ENCODE peak calls at places on chromosomes 16 and 17, in five cellular contexts. G is heart left ventricle, X is transverse colon, C is uterus, T is stomach. B is an unnamed sample. For H3K36me3, the result is how much of the 10 kb centered on the place peaks cover.

GRCh38 chr17:43832168-43832975 is 574 bp downstream of the MPP3 start:
- DNase-seq in X (peak), T (peak), C (peak), G (peak), B (peak)

GRCh38 chr17:42121066-42121769 is at the start of gene KAT2A:
- DNase-seq in C (peak), T (peak), X (peak), G (peak), B (peak)

GRCh38 chr16:58678269-58678668 is 6.3 kb downstream of the SLC38A7 start:
- DNase-seq in C (no peak), G (no peak), X (no peak), T (no peak), B (no peak)

GRCh38 chr17:41917957-41918391 is 777 bp downstream of the ACLY start:
- DNase-seq in C (peak), T (peak), X (peak), G (peak), B (peak)

GRCh38 chr17:78294776-78295175 is 63.3 kb downstream of the TMEM235 start:
- DNase-seq in G (no peak), C (no peak), X (no peak), T (no peak), B (no peak)

GRCh38 chr17:16352303-16352837 is 899 bp downstream of the CENPV start:
- DNase-seq in C (peak), X (peak), T (peak), G (no peak), B (peak)

GRCh38 chr17:33753452-33753851 is 460.4 kb upstream of the ASIC2 start:
- DNase-seq in X (no peak), G (no peak), T (no peak), C (no peak), B (no peak)

GRCh38 chr17:80513201-80513600 is 31.4 kb upstream of the RPTOR start:
- DNase-seq in G (no peak), T (no peak), C (no peak), X (no peak), B (no peak)

GRCh38 chr17:47810200-47810821 is 11.3 kb downstream of the OSBPL7 start:
- DNase-seq in X (peak), G (no peak), T (peak), C (no peak), B (no peak)

GRCh38 chr17:38338535-38338934 is 5.2 kb downstream of the GPR179 start:
- DNase-seq in C (no peak), X (no peak), G (no peak), T (no peak), B (no peak)

GRCh38 chr17:41340496-41340895 is 10.1 kb downstream of the KRT33A start:
- DNase-seq in G (no peak), C (no peak), T (no peak), X (no peak), B (no peak)

GRCh38 chr17:13541032-13541480 is 60.7 kb downstream of the HS3ST3A1 start:
- DNase-seq in C (peak), G (no peak), T (no peak), X (no peak), B (no peak)

GRCh38 chr17:76725580-76726230 is 701 bp downstream of the JMJD6 start:
- DNase-seq in G (peak), X (peak), C (peak), T (peak), B (peak)

GRCh38 chr17:14044702-14045101 is 24.6 kb upstream of the COX10 start:
- DNase-seq in T (no peak), X (no peak), G (no peak), C (no peak), B (no peak)

GRCh38 chr17:48427598-48427997 is 2.4 kb downstream of the SKAP1 start:
- DNase-seq in C (no peak), G (no peak), X (peak), T (no peak), B (no peak)

GRCh38 chr17:52606098-52606497 is 447.6 kb upstream of the CA10 start:
- DNase-seq in X (no peak), C (no peak), T (no peak), G (no peak), B (no peak)

GRCh38 chr16:27401768-27402568 is at the start of gene IL21R:
- DNase-seq in C (peak), G (peak), X (peak), T (peak), B (peak)

GRCh38 chr17:16906670-16907069 is 65.2 kb downstream of the TNFRSF13B start:
- DNase-seq in C (no peak), T (no peak), X (no peak), G (no peak), B (no peak)

GRCh38 chr16:785563-786535 is 2.3 kb downstream of the RPUSD1 start:
- DNase-seq in T (peak), G (peak), X (peak), C (peak), B (peak)

GRCh38 chr16:62149646-62150045 is 113.4 kb upstream of the CDH8 start:
- DNase-seq in G (no peak), X (no peak), T (no peak), C (no peak), B (no peak)

GRCh38 chr17:32482568-32483320 is 4.0 kb upstream of the CDK5R1 start:
- DNase-seq in T (no peak), C (no peak), G (no peak), X (no peak), B (peak)

GRCh38 chr17:58280480-58281217 is at the start of gene MPO:
- DNase-seq in X (no peak), G (no peak), C (no peak), T (no peak), B (no peak)

GRCh38 chr17:38917259-38917658 is 8.2 kb upstream of the LASP1NB start:
- DNase-seq in T (no peak), X (no peak), C (no peak), G (no peak), B (no peak)

GRCh38 chr17:29069526-29070041 is 26.6 kb downstream of the PIPOX start:
- DNase-seq in C (no peak), X (no peak), G (no peak), T (no peak), B (no peak)

GRCh38 chr17:27873746-27874145 is 19.4 kb downstream of the LYRM9 start:
- DNase-seq in G (no peak), C (no peak), X (no peak), T (no peak), B (no peak)

GRCh38 chr17:4604111-4604644 is 19.8 kb downstream of the SMTNL2 start:
- DNase-seq in T (peak), G (peak), X (no peak), C (peak), B (peak)

GRCh38 chr17:70084476-70084875 is 9.5 kb downstream of the KCNJ16 start:
- DNase-seq in X (no peak), T (no peak), G (no peak), C (no peak), B (no peak)

GRCh38 chr17:6110088-6110487 is 39.9 kb downstream of the WSCD1 start:
- DNase-seq in T (no peak), X (peak), G (no peak), C (no peak), B (peak)

GRCh38 chr16:49378238-49378637 is 4.6 kb downstream of the C16orf78 start:
- DNase-seq in C (no peak), T (no peak), X (no peak), G (no peak), B (no peak)

GRCh38 chr17:35433075-35433894 is 985 bp upstream of the SLFN12 start:
- DNase-seq in T (peak), X (peak), G (peak), C (peak), B (peak)

GRCh38 chr16:71230122-71230845 is at the start of gene HYDIN:
- DNase-seq in G (no peak), C (no peak), T (no peak), X (peak), B (no peak)

GRCh38 chr17:61408151-61409041 is 8.8 kb downstream of the TBX2 start:
- DNase-seq in X (no peak), G (peak), T (no peak), C (no peak), B (peak)

GRCh38 chr17:29042679-29043538 is at the start of gene PIPOX:
- DNase-seq in G (no peak), T (no peak), C (no peak), X (peak), B (no peak)

GRCh38 chr17:82024859-82025258 is 1.8 kb downstream of the LRRC45 start:
- DNase-seq in T (no peak), X (no peak), G (no peak), C (no peak), B (no peak)

GRCh38 chr16:11539635-11540034 is 47.1 kb downstream of the LITAF start:
- DNase-seq in G (no peak), C (no peak), X (no peak), T (no peak), B (no peak)

GRCh38 chr16:85752511-85753420 is 1.9 kb upstream of the C16orf74 start:
- DNase-seq in T (peak), X (peak), G (no peak), C (peak), B (no peak)

GRCh38 chr17:29292992-29293889 is 707 bp downstream of the NUFIP2 start:
- DNase-seq in T (peak), G (peak), C (peak), X (peak), B (peak)

GRCh38 chr17:30950669-30951399 is 20.0 kb upstream of the RNF135 start:
- DNase-seq in X (peak), G (peak), T (peak), C (peak), B (peak)

GRCh38 chr17:50677851-50678375 is 29.8 kb downstream of the ANKRD40 start:
- DNase-seq in G (no peak), C (no peak), X (no peak), T (no peak), B (no peak)

DNA sequence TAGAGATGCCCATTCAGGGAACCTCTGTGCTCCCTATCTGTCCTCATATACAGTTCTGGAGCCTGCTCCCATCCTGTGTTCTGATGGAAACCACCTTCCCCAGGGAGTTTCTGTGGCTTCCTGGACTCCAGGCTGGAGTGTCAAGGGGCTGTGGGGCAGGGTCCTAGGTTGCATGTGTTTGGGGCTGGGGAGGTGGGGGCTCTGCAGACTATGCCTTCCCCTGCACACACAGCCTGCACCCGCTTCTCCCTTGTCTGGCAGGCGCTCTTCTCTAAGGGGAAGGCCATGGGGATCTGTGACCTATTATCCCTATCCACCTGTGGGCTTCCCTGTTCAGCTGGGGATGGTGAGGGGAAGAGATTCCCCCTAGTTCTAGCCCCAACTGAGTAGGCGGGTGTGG is 14.3 kb downstream of the RARA start:
- DNase-seq in C (no peak), T (no peak), G (no peak), X (no peak), B (no peak)
- TF ChIP-seq POLR2A in C (no peak), T (no peak), G (no peak), X (no peak), B (no peak)

DNA sequence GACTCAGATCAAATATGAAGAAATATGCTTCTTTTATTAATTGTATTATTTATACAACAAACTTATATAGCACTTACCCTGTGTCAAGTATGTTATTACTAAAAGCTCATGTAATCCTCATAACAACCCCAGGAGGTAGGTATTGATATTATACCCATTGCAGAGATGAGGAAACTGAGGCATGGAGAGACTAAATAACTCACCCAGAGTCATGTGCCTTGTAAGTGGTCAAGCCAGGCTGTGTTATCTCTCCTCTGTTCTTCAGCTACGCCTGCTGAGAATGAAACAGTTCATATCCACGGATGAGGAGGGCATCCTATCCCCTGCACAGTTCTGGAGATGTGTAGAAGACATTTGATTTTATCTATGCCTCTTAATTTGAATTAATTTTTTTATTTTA is 78.1 kb downstream of the RBBP6 start:
- DNase-seq in G (no peak), T (no peak), C (no peak), X (no peak), B (no peak)
- H3K36me3 ChIP-seq in G (under half), T (under half), C (under half), X (under half), B (under half)

GRCh38 chr16:4982056-4982867 is 24.1 kb downstream of the SEC14L5 start:
- DNase-seq in X (no peak), C (no peak), T (no peak), G (no peak), B (peak)

GRCh38 chr16:4981473-4981872 is 23.3 kb downstream of the SEC14L5 start:
- DNase-seq in X (no peak), G (no peak), T (no peak), C (no peak), B (no peak)

GRCh38 chr16:4979164-4979563 is 21.0 kb downstream of the SEC14L5 start:
- DNase-seq in X (no peak), G (no peak), C (no peak), T (no peak), B (no peak)

GRCh38 chr16:4980691-4981090 is 22.6 kb downstream of the SEC14L5 start:
- DNase-seq in T (no peak), X (no peak), C (no peak), G (no peak), B (peak)

DNA sequence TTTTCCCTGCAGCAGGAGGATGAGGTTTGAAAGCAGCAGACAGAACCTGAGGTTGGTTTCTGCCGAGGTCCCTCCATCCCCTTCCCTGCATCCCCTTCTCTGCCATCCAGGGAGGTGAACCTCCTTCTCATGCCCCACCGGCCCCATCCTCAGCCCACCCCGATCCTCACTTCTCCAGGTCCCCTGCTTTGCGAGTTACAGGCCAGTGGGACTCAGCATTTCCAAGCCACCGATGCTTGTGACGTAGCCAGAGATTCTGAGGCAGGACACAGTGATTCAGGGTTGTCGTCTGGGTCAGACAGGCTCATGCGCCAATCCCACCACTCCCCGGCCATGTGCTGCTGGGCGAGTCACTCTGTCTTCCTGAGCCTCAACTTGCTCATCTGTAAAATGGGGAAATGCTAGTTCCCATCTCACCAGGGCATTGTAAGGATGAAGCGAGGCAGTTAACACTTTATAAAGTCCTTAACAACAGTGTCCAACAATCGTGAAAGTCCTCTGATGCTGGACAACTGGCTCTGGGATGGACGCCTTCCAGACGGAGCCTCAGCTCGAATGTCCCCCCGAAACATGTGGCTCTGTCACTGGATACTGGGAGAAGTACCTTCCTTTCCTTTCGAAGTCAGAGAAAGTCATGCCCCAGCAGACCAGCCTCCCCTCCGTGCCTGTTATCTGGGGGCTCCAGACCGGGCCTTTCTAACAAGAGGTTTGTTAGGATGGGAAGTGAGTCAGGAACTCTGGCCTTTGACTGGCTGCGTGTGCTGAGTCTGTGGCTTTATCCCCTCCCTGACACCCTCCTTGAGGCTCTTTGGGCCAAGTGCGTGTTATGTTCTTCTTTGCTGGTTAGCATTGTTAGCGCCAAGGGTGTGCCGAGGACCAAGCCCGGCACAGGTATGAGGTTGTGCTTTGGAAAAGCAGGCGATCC is 21.9 kb downstream of the SEC14L5 start:
- DNase-seq in X (no peak), T (no peak), G (no peak), C (no peak), B (peak)
- TF ChIP-seq POLR2A in X (no peak), T (no peak), G (no peak), C (no peak), B (no peak)

GRCh38 chr16:69132424-69133252 is at the start of the genes CHTF8 and UTP4:
- DNase-seq in X (peak), C (peak), T (peak), G (peak), B (peak)
- H3K36me3 ChIP-seq in X (under half), C (under half), T (under half), G (under half), B (under half)

GRCh38 chr17:36500745-36501225 is 14.3 kb downstream of the ZNHIT3 start:
- DNase-seq in T (no peak), G (no peak), C (no peak), X (no peak), B (no peak)
- TF ChIP-seq POLR2A in T (no peak), G (no peak), C (no peak), X (no peak), B (no peak)

GRCh38 chr17:75176625-75177024 is 6.1 kb downstream of the SUMO2 start:
- DNase-seq in X (no peak), G (no peak), T (no peak), C (no peak), B (no peak)
- H3K36me3 ChIP-seq in X (half or more), G (half or more), T (half or more), C (under half), B (under half)

DNA sequence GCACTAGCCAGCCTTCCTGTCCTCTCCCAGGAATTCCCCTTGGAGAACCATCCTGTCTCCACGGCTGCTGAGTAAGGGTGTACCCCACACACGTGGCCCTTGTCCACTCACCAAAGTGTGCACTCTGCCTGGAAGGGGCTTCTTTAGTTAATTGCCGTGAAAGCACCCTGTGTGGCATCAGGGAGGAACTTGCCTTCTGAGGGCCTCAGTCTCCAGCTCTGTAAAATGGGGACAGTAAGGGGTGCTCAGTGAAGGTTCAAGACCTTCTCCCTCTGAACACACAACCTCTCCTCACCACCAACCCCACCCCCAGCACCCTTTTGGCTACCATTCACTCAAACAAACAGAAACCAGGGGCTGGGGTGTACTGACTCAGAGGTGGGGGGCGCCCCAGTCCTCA is 59.1 kb upstream of the LHX1 start:
- DNase-seq in C (no peak), G (no peak), X (no peak), T (no peak), B (no peak)
- TF ChIP-seq POLR2A in C (no peak), G (no peak), X (no peak), T (no peak), B (no peak)

DNA sequence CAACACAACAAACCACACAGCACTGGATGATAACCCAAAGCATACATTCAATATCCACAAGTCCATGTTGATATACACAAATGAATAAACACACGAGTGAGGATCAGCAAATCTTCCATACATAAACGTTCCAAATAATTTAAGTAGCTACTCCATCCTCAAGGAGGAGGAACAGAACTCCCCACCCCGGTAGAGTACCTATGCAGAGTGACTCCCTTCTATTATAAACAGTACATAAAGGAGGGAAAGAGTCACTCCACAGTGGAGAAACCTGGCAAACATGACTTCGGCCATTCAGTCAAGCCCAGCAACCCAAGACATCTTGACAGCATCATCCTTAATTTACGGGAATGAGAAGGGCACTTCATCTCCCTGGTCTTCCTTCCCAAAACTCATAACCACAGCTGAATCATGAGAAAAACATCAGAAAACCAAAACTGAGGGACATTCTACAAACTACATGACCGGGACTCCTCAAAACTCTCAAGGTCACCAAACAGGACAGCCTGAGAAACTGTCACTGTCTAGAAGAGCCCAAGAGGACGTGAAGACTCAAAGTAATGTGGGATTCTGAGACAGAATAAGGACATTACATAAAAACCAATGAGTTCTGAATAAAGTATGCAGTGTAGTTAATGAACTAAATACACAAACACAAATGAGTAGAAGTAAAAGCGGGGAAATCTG is 5.6 kb downstream of the USP22 start:
- DNase-seq in X (no peak), T (no peak), G (no peak), C (no peak), B (no peak)
- H3K36me3 ChIP-seq in X (under half), T (under half), G (under half), C (under half), B (under half)